ENCODE peak calls at places on chromosomes 2 and 18, in five cellular contexts. L is sigmoid colon, W is ovary, J is testis, A is IMR-90. C is an unnamed sample.

GRCh38 chr18:53780666-53781065 is 443.8 kb downstream of the MBD2 start:
- DNase-seq in L (no peak), W (no peak), J (no peak), A (no peak), C (no peak)

GRCh38 chr2:11103984-11104793 is 51.1 kb upstream of the SLC66A3 start:
- DNase-seq in L (no peak), W (no peak), J (peak), A (no peak), C (no peak)

GRCh38 chr2:230643576-230644291 is 68.9 kb upstream of the CAB39 start:
- DNase-seq in L (peak), W (no peak), J (peak), A (no peak), C (peak)

GRCh38 chr2:64259301-64259700 is 115.1 kb upstream of the PELI1 start:
- DNase-seq in L (no peak), W (no peak), J (peak), A (no peak), C (no peak)

GRCh38 chr2:117786520-117786919 is 28.0 kb upstream of the DDX18 start:
- DNase-seq in L (no peak), W (no peak), J (no peak), A (no peak), C (no peak)

GRCh38 chr18:70296289-70296688 is 7.4 kb downstream of the SOCS6 start:
- DNase-seq in L (no peak), W (no peak), J (no peak), A (no peak), C (no peak)

GRCh38 chr18:36309436-36310391 is 12.2 kb downstream of the FHOD3 start:
- DNase-seq in L (no peak), W (peak), J (peak), A (peak), C (no peak)

GRCh38 chr2:42060718-42061619 is 13.1 kb downstream of the PKDCC start:
- DNase-seq in L (peak), W (peak), J (peak), A (peak), C (peak)

GRCh38 chr2:136384541-136385303 is 266.8 kb upstream of the CXCR4 start:
- DNase-seq in L (no peak), W (no peak), J (peak), A (peak), C (peak)

GRCh38 chr2:3257166-3257565 is 120.5 kb downstream of the EIPR1 start:
- DNase-seq in L (no peak), W (no peak), J (no peak), A (peak), C (no peak)

GRCh38 chr18:3683483-3683882 is 233.5 kb downstream of the TGIF1 start:
- DNase-seq in L (no peak), W (no peak), J (no peak), A (no peak), C (no peak)

GRCh38 chr18:48711651-48712486 is 173.0 kb downstream of the CTIF start:
- DNase-seq in L (no peak), W (peak), J (no peak), A (peak), C (no peak)

GRCh38 chr2:159904127-159904564 is 106.1 kb upstream of the CD302 start:
- DNase-seq in L (no peak), W (peak), J (no peak), A (no peak), C (no peak)

GRCh38 chr2:1585635-1586034 is 158.7 kb downstream of the PXDN start:
- DNase-seq in L (no peak), W (no peak), J (no peak), A (no peak), C (no peak)

GRCh38 chr2:227411320-227411989 is 23.7 kb upstream of the SCYGR1 start:
- DNase-seq in L (no peak), W (no peak), J (no peak), A (peak), C (no peak)

GRCh38 chr2:161273038-161273760 is 35.0 kb upstream of the PSMD14 start:
- DNase-seq in L (no peak), W (no peak), J (no peak), A (peak), C (no peak)

GRCh38 chr2:109348645-109349554 is 219.9 kb downstream of the SH3RF3 start:
- DNase-seq in L (no peak), W (no peak), J (no peak), A (no peak), C (peak)

GRCh38 chr2:183229386-183229785 is 105.1 kb downstream of the NUP35 start:
- DNase-seq in L (no peak), W (no peak), J (no peak), A (peak), C (no peak)

GRCh38 chr18:62741118-62741566 is 25.8 kb downstream of the PHLPP1 start:
- DNase-seq in L (peak), W (no peak), J (no peak), A (peak), C (no peak)

GRCh38 chr2:165814473-165814872 is 20.4 kb upstream of the GALNT3 start:
- DNase-seq in L (no peak), W (no peak), J (no peak), A (no peak), C (no peak)

GRCh38 chr18:22189431-22189830 is 20.0 kb downstream of the GATA6 start:
- DNase-seq in L (no peak), W (no peak), J (no peak), A (no peak), C (no peak)

GRCh38 chr2:120307482-120307881 is 38.5 kb upstream of the INHBB start:
- DNase-seq in L (no peak), W (no peak), J (no peak), A (no peak), C (no peak)

GRCh38 chr2:120308038-120308910 is 37.7 kb upstream of the INHBB start:
- DNase-seq in L (no peak), W (no peak), J (no peak), A (no peak), C (peak)

GRCh38 chr2:120306091-120306490 is 39.8 kb upstream of the INHBB start:
- DNase-seq in L (no peak), W (no peak), J (no peak), A (no peak), C (peak)

GRCh38 chr2:120303177-120303576 is 42.8 kb upstream of the INHBB start:
- DNase-seq in L (no peak), W (no peak), J (no peak), A (no peak), C (no peak)

DNA sequence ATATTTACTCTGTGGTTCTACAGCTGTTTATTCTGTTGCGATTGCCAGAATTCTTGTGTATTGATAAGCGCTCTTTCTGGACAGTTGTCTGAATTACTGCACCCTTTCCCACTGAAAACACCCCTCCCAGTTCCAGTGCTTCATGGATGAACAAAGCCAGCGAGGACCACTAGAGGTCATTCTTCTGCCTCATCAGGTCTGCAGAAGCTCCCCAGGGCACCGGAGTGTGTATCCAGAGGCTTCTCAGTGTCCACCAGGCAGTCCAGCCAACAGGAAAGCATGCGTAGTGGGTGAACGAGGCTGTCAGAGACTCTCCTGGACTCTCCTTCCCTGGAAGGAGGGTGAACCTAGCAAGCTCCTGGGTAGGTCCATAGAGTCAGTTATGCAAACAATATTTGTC is 40.6 kb upstream of the INHBB start:
- DNase-seq in L (no peak), W (no peak), J (peak), A (no peak), C (peak)
- TF ChIP-seq CTCF in L (no peak), W (no peak), J (no peak), A (peak), C (no peak)

DNA sequence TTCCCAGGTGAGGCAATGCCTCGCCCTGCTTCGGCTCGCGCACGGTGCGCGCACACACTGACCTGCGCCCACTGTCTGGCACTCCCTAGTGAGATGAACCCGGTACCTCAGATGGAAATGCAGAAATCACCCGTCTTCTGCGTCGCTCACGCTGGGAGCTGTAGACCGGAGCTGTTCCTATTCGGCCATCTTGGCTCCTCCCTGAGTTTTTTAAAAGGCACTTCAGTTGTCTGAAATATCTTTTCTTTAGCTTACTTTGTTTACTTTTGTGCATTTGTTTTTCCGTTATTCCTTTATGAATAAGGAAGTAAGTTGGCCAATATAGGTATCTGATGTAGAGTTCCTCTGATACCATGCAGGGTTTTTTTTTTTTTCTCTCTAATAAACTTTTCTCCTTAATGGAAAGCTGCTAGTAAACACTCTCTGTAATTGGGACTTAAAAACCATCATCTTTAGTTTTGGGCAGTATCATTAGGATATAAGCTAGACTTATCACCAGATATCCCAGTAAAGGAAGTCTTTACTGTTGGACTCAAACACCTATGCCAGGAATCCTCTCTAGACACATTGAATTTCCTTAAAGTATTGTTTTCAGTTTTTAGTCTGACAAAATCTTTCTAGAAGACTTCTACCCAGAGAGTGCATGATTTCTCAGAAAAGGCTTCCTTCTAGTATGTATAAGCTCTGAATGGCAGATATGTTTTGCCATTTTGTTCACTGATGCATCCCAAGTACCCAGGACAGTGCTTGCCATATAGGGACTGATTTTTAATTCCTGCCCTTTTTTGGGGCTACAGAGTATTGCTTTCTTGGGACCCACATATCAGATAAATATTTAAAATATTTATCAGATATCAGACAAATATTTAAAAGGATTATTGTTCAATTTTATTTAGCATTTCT is 35.8 kb upstream of the DYSF start:
- DNase-seq in L (no peak), W (no peak), J (no peak), A (no peak), C (no peak)
- TF ChIP-seq POLR2A in L (no peak), W (no peak), J (no peak), A (no peak), C (no peak)

DNA sequence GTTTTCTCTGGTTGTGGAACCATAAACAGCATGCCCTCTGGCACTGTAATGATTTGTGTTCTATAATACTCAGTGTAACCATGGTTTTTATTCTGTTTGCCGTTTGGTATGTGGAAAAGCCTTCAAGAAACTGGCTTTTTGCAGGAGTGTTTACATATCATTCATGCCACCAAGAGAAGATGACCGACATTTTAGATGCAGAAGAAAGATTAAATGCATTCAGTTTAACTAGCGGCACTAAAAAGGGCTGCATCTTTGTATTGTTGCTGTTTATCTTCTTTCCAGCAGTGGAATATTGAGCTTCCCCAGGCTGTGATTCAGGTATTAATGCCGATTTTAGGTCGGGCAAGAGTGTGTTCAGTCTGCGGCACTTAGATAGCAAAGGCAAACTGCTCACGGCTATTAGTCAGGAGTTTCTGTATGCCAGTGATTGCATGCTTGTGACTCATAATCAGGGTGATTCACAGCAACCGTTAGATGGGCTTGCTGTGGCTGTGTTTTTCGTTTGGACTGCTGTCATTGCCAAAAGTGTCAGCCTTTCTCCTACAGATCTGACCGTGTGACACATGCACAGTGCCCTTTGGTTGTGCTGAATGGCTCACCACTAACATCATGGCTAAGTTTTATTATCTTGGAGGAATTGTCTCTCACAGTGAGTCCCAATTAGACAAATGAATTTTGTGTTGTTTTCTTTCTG is 479.7 kb downstream of the PARD3B start:
- DNase-seq in L (peak), W (no peak), J (no peak), A (peak), C (peak)
- H3K27ac ChIP-seq in L (peak), W (no peak), J (no peak), A (peak), C (no peak)

DNA sequence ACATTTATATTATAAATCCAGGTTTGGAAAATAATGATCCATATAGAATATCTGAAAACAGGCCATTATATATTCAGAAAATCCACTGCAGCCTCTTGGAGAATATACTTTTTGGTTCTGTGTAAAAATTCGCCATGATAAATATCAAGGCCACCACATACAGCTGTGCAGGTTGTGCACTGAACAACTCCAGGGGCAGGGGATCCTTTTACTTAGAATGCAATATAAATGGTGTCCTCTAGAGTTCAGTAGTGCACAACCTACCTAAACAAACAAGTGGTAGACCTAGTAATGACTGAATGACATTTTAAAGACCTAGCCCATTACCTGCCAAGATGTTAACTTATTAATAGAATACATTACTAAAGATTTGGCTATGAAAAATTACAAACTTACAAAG is 22.4 kb downstream of the MOGAT1 start:
- DNase-seq in L (no peak), W (no peak), J (no peak), A (no peak), C (no peak)
- TF ChIP-seq CTCF in L (no peak), W (no peak), J (no peak), A (peak), C (no peak)

GRCh38 chr18:72762505-72763122 is 105.2 kb downstream of the NETO1 start:
- DNase-seq in L (no peak), W (no peak), J (no peak), A (peak), C (no peak)
- TF ChIP-seq POLR2A in L (no peak), W (no peak), J (no peak), A (no peak), C (no peak)

GRCh38 chr2:28617502-28618184 is 121.8 kb downstream of the PLB1 start:
- DNase-seq in L (no peak), W (no peak), J (no peak), A (no peak), C (no peak)
- H3K27ac ChIP-seq in L (no peak), W (no peak), J (no peak), A (no peak), C (no peak)

DNA sequence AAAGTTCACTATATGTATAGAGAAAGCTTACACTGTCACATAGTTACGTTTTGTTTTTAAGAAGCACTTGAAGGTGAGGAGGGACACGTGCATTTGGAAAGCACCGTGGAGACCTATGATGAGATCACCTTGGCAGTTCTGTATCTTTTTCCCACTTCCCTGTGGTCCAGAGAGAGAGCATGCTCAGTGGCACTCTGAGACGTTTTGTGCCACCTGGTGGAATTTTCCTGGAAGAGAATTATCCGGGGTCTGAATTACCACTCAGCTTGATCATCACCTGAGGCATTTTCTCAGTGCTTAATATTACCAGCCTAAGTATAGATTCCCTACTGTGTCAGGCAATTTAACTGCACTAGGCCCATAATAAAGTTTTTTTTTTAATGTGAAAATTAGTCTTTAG is 469.4 kb upstream of the SMIM21 start:
- DNase-seq in L (no peak), W (no peak), J (no peak), A (no peak), C (no peak)
- TF ChIP-seq CTCF in L (no peak), W (no peak), J (no peak), A (no peak), C (no peak)

DNA sequence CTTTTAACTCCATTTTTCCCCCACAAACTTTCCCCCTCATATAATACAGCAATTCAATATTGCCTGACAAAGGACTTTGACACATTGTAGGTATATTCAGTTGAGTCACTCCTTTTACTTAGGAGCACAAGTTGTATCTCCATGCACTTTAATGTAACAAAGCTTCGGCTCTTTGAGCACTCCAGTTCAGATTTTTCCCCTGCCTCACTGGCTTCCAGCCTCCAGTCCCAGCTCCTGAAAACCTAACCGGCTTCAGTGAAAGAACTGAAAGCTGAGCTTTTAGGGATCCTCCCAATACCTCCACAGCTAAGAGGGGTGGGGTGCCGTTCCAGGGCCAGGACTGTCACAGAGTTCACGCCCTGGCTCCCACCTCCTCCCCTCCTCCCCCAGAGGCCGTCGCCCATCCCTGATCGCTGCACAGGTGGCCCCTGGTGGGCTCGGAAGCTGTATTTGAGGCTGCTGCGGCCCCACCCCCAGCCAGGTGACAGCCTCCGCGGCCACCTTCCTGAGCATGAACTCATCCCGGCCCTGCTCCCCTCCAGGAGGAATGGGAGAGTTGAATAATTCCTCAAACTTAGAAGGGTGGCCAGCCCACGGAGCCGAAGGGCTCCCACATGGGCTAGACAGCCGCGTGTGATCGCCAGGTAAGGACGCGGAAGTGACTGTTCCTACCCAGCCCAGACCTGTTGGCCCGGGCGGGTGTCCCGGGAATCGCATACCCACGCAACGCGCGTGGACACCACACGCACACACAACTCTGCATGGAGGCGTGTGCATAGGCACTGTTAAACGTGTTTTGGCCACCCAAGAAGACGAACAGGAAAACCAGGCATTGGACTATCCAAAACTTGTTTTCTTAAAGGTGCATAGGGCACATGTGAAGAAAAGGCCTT is 1.8 kb downstream of the MYO5B start:
- DNase-seq in L (no peak), W (no peak), J (no peak), A (no peak), C (no peak)
- TF ChIP-seq POLR2A in L (no peak), W (no peak), J (no peak), A (no peak), C (peak)

GRCh38 chr2:67448648-67449047 is 51.5 kb downstream of the ETAA1 start:
- DNase-seq in L (no peak), W (no peak), J (no peak), A (no peak), C (no peak)

GRCh38 chr2:67451086-67451832 is 54.1 kb downstream of the ETAA1 start:
- DNase-seq in L (no peak), W (no peak), J (no peak), A (peak), C (no peak)

GRCh38 chr2:67446504-67446911 is 49.4 kb downstream of the ETAA1 start:
- DNase-seq in L (no peak), W (no peak), J (no peak), A (peak), C (no peak)

DNA sequence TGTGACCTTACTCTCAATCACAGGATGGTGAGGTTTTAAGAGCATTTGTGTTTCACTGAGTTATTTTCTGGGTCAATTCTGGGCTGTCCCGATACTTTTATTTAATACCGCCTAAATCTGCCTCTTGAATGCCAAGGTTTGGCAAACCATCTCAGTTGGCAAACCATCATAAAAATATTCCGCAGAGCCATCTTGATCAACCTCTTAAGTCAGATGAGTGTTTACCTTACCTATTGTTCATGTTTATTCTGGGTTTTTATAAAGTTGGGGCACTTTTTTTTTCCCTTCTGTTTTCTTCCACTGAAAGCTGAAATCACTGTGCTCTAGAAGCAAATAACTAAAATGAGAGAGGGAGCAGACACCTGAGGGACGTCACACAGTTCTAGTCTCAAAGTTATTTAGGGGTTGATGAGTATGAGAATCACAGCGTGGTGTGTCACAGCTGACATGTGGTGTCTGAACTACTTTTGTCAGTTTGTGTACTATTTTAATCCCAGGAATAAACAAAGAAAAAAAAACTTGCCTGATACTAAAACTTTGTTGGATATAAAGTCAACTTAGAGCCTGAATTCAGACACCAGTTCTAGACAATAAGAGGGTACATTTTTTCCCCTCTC is 48.6 kb downstream of the ETAA1 start:
- DNase-seq in L (no peak), W (no peak), J (no peak), A (peak), C (no peak)
- H3K27ac ChIP-seq in L (peak), W (no peak), J (no peak), A (no peak), C (no peak)

C was measured in Peyer's patch.